ENCODE peak calls at places on chromosome 14, in four cellular contexts. Z, E, C and F are unnamed samples.
A peak's percentile ranks its signal among the peaks of the same experiment; 100 is the strongest.

GRCh38 chr14:90661881-90662280 is 154.3 kb downstream of the TTC7B start:
- DNase-seq in Z (no peak), E (no peak), C (no peak), F (no peak)

GRCh38 chr14:81273961-81274360 is 53.2 kb upstream of the GTF2A1 start:
- DNase-seq in Z (no peak), E (no peak), C (no peak), F (no peak)

GRCh38 chr14:61876362-61877049 is 114.3 kb downstream of the SNAPC1 start:
- DNase-seq in Z (no peak), E (no peak), C (no peak), F (no peak)

GRCh38 chr14:50452979-50453705 is 56.5 kb upstream of the CDKL1 start:
- DNase-seq in Z (no peak), E (no peak), C (peak; percentile 40), F (no peak)

GRCh38 chr14:49505026-49505766 is 81.0 kb downstream of the RPS29 start:
- DNase-seq in Z (no peak), E (peak; percentile 46), C (no peak), F (no peak)

GRCh38 chr14:99689266-99690236 is 5.5 kb downstream of the CYP46A1 start:
- DNase-seq in Z (peak; percentile 28), E (no peak), C (no peak), F (no peak)

GRCh38 chr14:97976861-97977260 is 1179.7 kb downstream of the VRK1 start:
- DNase-seq in Z (no peak), E (no peak), C (peak; percentile 4), F (no peak)

GRCh38 chr14:22920697-22921096 is 1.7 kb upstream of the RBM23 start:
- DNase-seq in Z (no peak), E (no peak), C (no peak), F (no peak)

GRCh38 chr14:57009585-57010515 is 199.6 kb upstream of the OTX2 start:
- DNase-seq in Z (no peak), E (no peak), C (no peak), F (no peak)

GRCh38 chr14:75003250-75004027 is 718 bp downstream of the EIF2B2 start:
- DNase-seq in Z (no peak), E (no peak), C (no peak), F (no peak)

GRCh38 chr14:73802431-73803188 is 49.0 kb upstream of the PTGR2 start:
- DNase-seq in Z (no peak), E (peak; percentile 49), C (no peak), F (no peak)

GRCh38 chr14:30177776-30178175 is 250.1 kb upstream of the PRKD1 start:
- DNase-seq in Z (no peak), E (no peak), C (no peak), F (no peak)

GRCh38 chr14:91693342-91693741 is 38.5 kb downstream of the CATSPERB start:
- DNase-seq in Z (no peak), E (peak; percentile 10), C (peak; percentile 12), F (no peak)

GRCh38 chr14:99244960-99245340 is 27.0 kb downstream of the BCL11B start:
- DNase-seq in Z (no peak), E (no peak), C (no peak), F (no peak)

GRCh38 chr14:74290415-74290814 is 12.3 kb downstream of the ABCD4 start:
- DNase-seq in Z (no peak), E (peak; percentile 39), C (no peak), F (no peak)

GRCh38 chr14:52703225-52703624 is 3.8 kb upstream of the PSMC6 start:
- DNase-seq in Z (no peak), E (peak; percentile 65), C (peak; percentile 59), F (no peak)

GRCh38 chr14:92603309-92604257 is 90.0 kb downstream of the RIN3 start:
- DNase-seq in Z (no peak), E (peak; percentile 46), C (no peak), F (no peak)

GRCh38 chr14:49982522-49982951 is 89.7 kb downstream of the ARF6 start:
- DNase-seq in Z (no peak), E (peak; percentile 45), C (no peak), F (no peak)

GRCh38 chr14:99322731-99323599 is 51.0 kb upstream of the BCL11B start:
- DNase-seq in Z (no peak), E (no peak), C (no peak), F (no peak)

GRCh38 chr14:74504874-74505617 is 11.5 kb downstream of the ISCA2 start:
- DNase-seq in Z (no peak), E (no peak), C (no peak), F (no peak)

GRCh38 chr14:79586401-79586800 is 624.9 kb downstream of the DIO2 start:
- DNase-seq in Z (no peak), E (peak; percentile 29), C (peak; percentile 45), F (no peak)

GRCh38 chr14:55389330-55389729 is 22.3 kb downstream of the ATG14 start:
- DNase-seq in Z (no peak), E (no peak), C (no peak), F (no peak)

GRCh38 chr14:75053396-75054289 is 2.4 kb upstream of the MLH3 start:
- DNase-seq in Z (no peak), E (no peak), C (no peak), F (no peak)

GRCh38 chr14:66662374-66662773 is 154.4 kb downstream of the GPHN start:
- DNase-seq in Z (no peak), E (peak; percentile 17), C (no peak), F (no peak)

GRCh38 chr14:66038214-66038977 is 447.8 kb upstream of the CCDC196 start:
- DNase-seq in Z (no peak), E (peak; percentile 22), C (peak; percentile 37), F (no peak)

GRCh38 chr14:99568567-99569560 is 35.1 kb downstream of the CCDC85C start:
- DNase-seq in Z (no peak), E (no peak), C (peak; percentile 36), F (no peak)

GRCh38 chr14:70907172-70907995 is at the start of gene PCNX1:
- DNase-seq in Z (peak; percentile 93), E (peak; percentile 85), C (peak; percentile 90), F (peak; percentile 59)

GRCh38 chr14:32697704-32698103 is 241.0 kb upstream of the NPAS3 start:
- DNase-seq in Z (no peak), E (no peak), C (no peak), F (no peak)

GRCh38 chr14:91284146-91284790 is 39.8 kb upstream of the GPR68 start:
- DNase-seq in Z (no peak), E (no peak), C (no peak), F (no peak)

GRCh38 chr14:68666206-68666730 is 126.6 kb downstream of the ZFP36L1 start:
- DNase-seq in Z (peak; percentile 10), E (no peak), C (peak; percentile 1), F (no peak)
- H3K4me1 ChIP-seq in Z (peaks cover 21% of the 10 kb centered on the region), E (no peaks in the 10 kb centered on the region), C (peaks cover 38% of the 10 kb centered on the region), F (peaks cover 4% of the 10 kb centered on the region)

GRCh38 chr14:104770072-104770579 is 17.2 kb downstream of the SIVA1 start:
- DNase-seq in Z (no peak), E (no peak), C (no peak), F (no peak)
- TF ChIP-seq POLR2A in Z (no peak), E (no peak), C (no peak), F (no peak)

DNA sequence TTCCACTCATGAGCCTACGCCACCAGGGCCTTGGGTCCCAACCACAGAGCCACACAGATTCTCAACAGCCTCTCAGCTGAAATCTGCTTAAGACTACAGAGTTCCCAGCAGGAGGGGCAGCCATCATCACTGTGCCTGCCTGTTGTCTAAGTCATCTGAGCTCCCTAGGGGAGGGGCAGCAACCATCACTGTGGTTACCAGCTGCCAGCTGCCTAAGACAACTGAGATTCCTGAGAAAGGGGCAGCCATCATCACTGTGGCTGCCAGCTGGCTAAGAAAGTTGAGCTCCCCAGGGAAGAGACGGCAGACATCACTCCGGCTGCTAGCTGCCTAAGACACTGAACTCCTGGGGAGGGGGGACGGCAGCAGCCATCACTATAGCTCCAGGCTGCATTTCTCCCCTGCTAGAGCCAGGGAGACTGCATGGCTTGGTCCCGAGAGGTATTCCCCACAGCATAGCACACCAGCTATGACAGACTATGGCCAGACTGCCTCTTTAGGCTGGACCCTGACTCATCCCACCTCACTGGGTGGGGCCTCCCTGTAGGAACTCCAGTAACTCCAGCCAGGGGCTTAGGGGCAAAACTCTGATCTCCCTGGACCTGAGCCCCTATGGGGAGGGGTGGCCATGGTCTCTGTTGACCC is 37.2 kb upstream of the C14orf132 start:
- DNase-seq in Z (no peak), E (no peak), C (no peak), F (no peak)
- H3K27ac ChIP-seq in Z (no peak overlapping the region), E (no peak overlapping the region), C (no peak overlapping the region), F (no peak overlapping the region)

GRCh38 chr14:68936476-68936875 is 42.6 kb downstream of the ACTN1 start:
- DNase-seq in Z (no peak), E (no peak), C (peak; percentile 49), F (no peak)
- H3K4me1 ChIP-seq in Z (peaks cover 52% of the 10 kb centered on the region), E (peaks cover 95% of the 10 kb centered on the region), C (peaks cover 74% of the 10 kb centered on the region), F (peaks cover 91% of the 10 kb centered on the region)

GRCh38 chr14:53953002-53953827 is 3.4 kb downstream of the BMP4 start:
- DNase-seq in Z (peak; percentile 89), E (peak; percentile 64), C (peak; percentile 79), F (no peak)
- TF ChIP-seq POLR2A in Z (peak; percentile 88), E (peak; percentile 72), C (peak; percentile 56), F (peak; percentile 83)

GRCh38 chr14:95303107-95303506 is 16.6 kb downstream of the CLMN start:
- DNase-seq in Z (no peak), E (no peak), C (no peak), F (no peak)

GRCh38 chr14:95305145-95305544 is 14.6 kb downstream of the CLMN start:
- DNase-seq in Z (no peak), E (no peak), C (no peak), F (no peak)

GRCh38 chr14:95304342-95304741 is 15.4 kb downstream of the CLMN start:
- DNase-seq in Z (no peak), E (no peak), C (no peak), F (no peak)

GRCh38 chr14:95302667-95303066 is 17.0 kb downstream of the CLMN start:
- DNase-seq in Z (peak; percentile 81), E (no peak), C (no peak), F (no peak)

DNA sequence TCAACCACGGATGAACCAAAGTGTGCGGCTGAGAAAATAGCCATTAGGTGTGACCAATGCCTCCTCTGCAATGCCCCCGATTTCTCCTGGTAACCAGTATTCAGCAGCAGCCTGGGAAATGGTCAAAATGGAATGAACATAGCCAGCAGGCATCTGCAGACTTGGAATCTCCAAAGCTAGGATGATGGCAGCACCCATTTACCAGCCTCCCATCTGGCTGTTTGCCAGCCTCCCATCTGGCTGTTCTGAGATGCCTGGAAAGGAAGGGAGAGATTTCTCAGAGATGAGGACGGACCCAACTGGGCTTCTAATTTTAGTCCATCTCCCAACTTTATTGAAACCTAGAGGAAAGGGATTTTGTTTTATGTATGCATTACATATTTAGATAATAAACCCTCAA is 16.2 kb downstream of the CLMN start:
- DNase-seq in Z (no peak), E (no peak), C (no peak), F (no peak)
- H3K27ac ChIP-seq in Z (no peak overlapping the region), E (no peak overlapping the region), C (no peak overlapping the region), F (no peak overlapping the region)

GRCh38 chr14:103656031-103656757 is 27.2 kb downstream of the KLC1 start:
- DNase-seq in Z (no peak), E (no peak), C (no peak), F (no peak)
- H3K4me1 ChIP-seq in Z (no peaks in the 10 kb centered on the region), E (peaks cover 8% of the 10 kb centered on the region), C (peaks cover 19% of the 10 kb centered on the region), F (peaks cover 22% of the 10 kb centered on the region)

GRCh38 chr14:102320671-102321455 is 1.3 kb downstream of the ZNF839 start:
- DNase-seq in Z (no peak), E (no peak), C (no peak), F (no peak)
- TF ChIP-seq POLR2A in Z (no peak), E (no peak), C (no peak), F (no peak)